ENCODE peak calls at places on chromosomes 2 and 18, in eight cellular contexts. N is endodermal cell; P is lower lobe of right lung; H is MM.1S; J is MG63; R is IMR-90; G is CD4-positive, CD25-positive, alpha-beta regulatory T cell; T is A673. E is an unnamed sample. For H3K27me3, the result is how much of the 10 kb centered on the place peaks cover.

GRCh38 chr18:42401131-42401673 is 446.2 kb downstream of the PIK3C3 start:
- DNase-seq in G (no peak), H (no peak), P (no peak), J (no peak), R (no peak), N (no peak), T (no peak), E (no peak)

GRCh38 chr2:217849154-217849553 is 153.6 kb downstream of the TNS1 start:
- DNase-seq in P (no peak), G (no peak), H (no peak), J (peak), N (no peak), R (no peak), T (no peak), E (no peak)

GRCh38 chr2:233513953-233514655 is 52.5 kb downstream of the USP40 start:
- DNase-seq in R (no peak), T (no peak), P (no peak), H (peak), J (no peak), N (no peak), G (no peak), E (no peak)

GRCh38 chr18:3261393-3262233 is at the start of gene MYL12B:
- DNase-seq in T (peak), P (peak), G (peak), R (peak), H (peak), J (peak), N (peak), E (peak)

GRCh38 chr2:236209535-236209934 is 41.3 kb upstream of the GBX2 start:
- DNase-seq in H (no peak), J (no peak), N (peak), P (no peak), R (no peak), G (no peak), T (no peak), E (no peak)

GRCh38 chr2:234091432-234091879 is 41.0 kb downstream of the SPP2 start:
- DNase-seq in T (peak), N (no peak), J (peak), P (no peak), G (no peak), R (no peak), H (no peak), E (no peak)

GRCh38 chr18:44704137-44704791 is 23.6 kb downstream of the SETBP1 start:
- DNase-seq in J (no peak), R (no peak), G (no peak), P (no peak), N (no peak), T (no peak), H (no peak), E (no peak)

GRCh38 chr2:239751719-239752355 is 273.3 kb downstream of the NDUFA10 start:
- DNase-seq in T (no peak), R (no peak), H (no peak), J (peak), P (peak), N (no peak), G (no peak), E (peak)

GRCh38 chr2:231318954-231319353 is 76.6 kb upstream of the B3GNT7 start:
- DNase-seq in J (no peak), T (no peak), G (no peak), P (no peak), R (no peak), H (no peak), N (no peak), E (no peak)

GRCh38 chr2:239276813-239277193 is 124.0 kb downstream of the HDAC4 start:
- DNase-seq in T (no peak), P (no peak), G (no peak), N (peak), J (no peak), H (no peak), R (no peak), E (no peak)

GRCh38 chr2:54738281-54738680 is 14.8 kb downstream of the EML6 start:
- DNase-seq in P (no peak), G (no peak), T (no peak), N (no peak), R (no peak), J (no peak), H (no peak), E (no peak)

GRCh38 chr2:156435392-156435724 is 821 bp upstream of the GPD2 start:
- DNase-seq in G (no peak), J (no peak), N (no peak), P (no peak), R (no peak), H (no peak), T (no peak), E (no peak)

GRCh38 chr2:156436477-156437085 is 402 bp downstream of the GPD2 start:
- DNase-seq in T (peak), P (no peak), N (peak), J (no peak), G (peak), R (peak), H (peak), E (peak)

GRCh38 chr2:156435725-156436476 is at the start of gene GPD2:
- DNase-seq in J (peak), H (peak), N (peak), R (peak), G (peak), T (peak), P (peak), E (peak)

GRCh38 chr2:156437272-156437671 is 1.1 kb downstream of the GPD2 start:
- DNase-seq in T (no peak), R (peak), P (peak), H (no peak), J (no peak), G (no peak), N (no peak), E (no peak)

DNA sequence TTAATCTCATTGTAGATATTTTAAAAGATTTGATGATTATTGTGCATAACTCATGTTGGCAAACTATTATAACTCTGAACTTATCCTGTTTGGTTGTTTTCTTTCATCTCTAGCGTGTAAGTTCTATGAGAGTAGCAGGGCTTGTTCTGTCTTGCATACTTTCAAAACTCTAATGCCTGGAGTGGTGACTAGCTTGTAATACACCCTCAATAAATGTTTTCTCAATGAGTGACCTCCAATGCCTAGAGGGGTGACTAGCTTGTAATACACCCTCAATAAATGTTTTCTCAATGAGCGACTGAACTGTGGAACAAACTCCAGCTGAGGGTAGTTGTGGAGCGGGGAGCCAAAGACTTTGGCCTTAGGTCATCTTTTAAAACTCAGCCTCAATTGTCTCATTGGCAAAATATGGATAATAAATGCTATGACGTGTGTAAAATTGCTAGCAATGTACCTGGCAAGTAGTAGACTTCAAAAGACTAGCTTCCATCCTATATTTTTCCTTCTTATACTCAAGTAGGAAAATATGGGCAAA is 1.8 kb downstream of the GPD2 start:
- DNase-seq in G (no peak), J (no peak), P (no peak), R (no peak), N (no peak), T (no peak), H (no peak), E (no peak)
- H3K4me3 ChIP-seq in G (peak), J (peak), P (peak), R (no peak), N (peak), T (no peak), H (no peak), E (peak)

DNA sequence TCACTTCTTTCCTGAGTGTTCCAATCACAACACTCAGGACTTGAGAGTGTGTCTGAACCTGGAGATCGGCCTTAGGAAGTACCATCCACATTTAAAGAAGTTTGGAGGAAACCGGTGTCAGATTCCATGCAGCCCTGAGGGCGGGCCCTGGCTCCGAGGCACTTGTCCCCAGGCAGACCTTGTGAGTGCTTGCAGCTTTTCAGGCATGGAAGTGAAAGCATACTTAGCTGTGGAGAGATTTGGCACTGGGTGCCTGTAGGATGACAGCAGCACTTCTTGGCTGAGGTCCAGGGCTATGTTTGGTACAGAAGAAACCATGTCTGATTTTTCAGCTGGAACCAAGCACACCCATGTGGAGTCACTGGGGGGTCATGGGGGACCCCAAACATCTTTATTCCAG is 230.8 kb downstream of the SEPTIN10 start:
- DNase-seq in H (no peak), P (peak), T (peak), J (peak), N (peak), G (no peak), R (peak), E (no peak)
- H3K27me3 ChIP-seq in H (under half), P (under half), T (under half), J (under half), N (under half), G (under half), R (under half), E (under half)

DNA sequence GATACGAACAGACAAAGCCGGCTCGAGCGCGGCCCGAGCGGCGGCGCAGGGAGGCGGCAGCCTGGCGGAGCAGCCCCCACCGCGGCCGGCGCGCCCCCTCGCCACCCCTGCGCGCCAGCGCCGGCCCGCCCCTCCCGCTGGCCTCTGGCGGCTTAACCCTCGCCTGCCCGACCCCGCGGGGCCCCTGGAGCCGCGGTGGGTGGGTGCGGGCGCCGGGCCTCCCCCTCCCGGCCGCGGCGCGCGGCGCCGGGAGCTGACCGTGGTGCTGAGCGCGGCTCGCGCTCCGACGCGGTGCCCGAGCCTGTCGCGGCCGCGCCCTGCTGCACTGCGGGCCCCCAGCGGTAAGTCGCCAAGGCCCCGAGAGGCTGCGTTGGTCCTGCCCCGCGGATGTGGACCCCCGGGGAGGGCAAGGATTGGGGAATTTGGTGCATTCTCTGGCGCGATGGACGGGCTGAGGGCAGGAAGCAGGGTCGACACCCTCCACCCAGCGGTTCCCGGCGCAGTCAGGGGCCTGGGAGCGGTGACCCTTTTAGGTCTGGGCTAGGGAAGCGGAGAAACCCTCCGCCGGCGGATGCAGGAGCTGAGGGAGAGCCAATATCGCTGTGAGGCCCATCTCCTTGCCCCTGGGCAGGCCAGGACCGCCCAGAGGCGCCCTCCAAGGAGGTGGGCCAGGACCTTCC is 841 bp downstream of the AMER3 start:
- DNase-seq in H (peak), P (no peak), N (peak), G (no peak), J (no peak), T (peak), R (no peak), E (no peak)
- H3K4me3 ChIP-seq in H (peak), P (peak), N (peak), G (no peak), J (no peak), T (no peak), R (no peak), E (no peak)

GRCh38 chr2:5668682-5669267 is 23.4 kb upstream of the SOX11 start:
- DNase-seq in T (peak), R (no peak), H (no peak), G (no peak), P (no peak), N (no peak), J (no peak), E (peak)

GRCh38 chr2:5673861-5674240 is 18.3 kb upstream of the SOX11 start:
- DNase-seq in H (no peak), N (no peak), T (peak), R (peak), P (no peak), J (no peak), G (no peak), E (no peak)

GRCh38 chr2:5677133-5677532 is 15.1 kb upstream of the SOX11 start:
- DNase-seq in G (no peak), H (no peak), P (no peak), R (no peak), N (no peak), T (no peak), J (no peak), E (no peak)

GRCh38 chr2:5673148-5673860 is 18.9 kb upstream of the SOX11 start:
- DNase-seq in N (peak), H (peak), T (no peak), R (no peak), J (peak), G (no peak), P (no peak), E (no peak)

DNA sequence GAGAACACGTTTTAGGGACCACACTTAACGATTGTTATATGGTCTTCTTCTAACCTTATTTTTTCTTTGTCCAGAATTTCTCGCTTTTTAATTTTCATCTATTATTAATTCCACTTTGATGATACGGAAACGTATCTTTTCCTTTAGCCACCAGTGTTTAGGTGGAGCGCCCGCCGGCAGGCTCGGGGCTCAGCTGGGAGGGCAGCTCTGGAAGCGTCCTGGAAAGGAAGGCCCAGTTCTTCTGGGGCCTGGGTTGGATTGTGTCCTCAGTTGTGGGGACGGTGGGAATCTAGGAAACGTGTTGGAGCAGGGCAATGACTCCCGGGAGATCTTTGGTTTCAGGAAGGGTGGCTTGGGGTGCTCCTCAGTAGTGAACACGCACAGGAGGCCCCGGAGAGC is 19.4 kb upstream of the SOX11 start:
- DNase-seq in J (no peak), N (no peak), P (no peak), H (no peak), R (no peak), T (no peak), G (no peak), E (no peak)
- H3K27me3 ChIP-seq in J (under half), N (under half), P (under half), H (under half), R (under half), T (under half), G (under half), E (under half)